ENCODE peak calls at places on chromosomes 4 and X, in four cellular contexts. S, M, Z and X are unnamed samples.

GRCh38 chr4:108219998-108220397 is 51.3 kb upstream of the LEF1 start:
- DNase-seq in S (no peak), M (no peak), Z (no peak), X (no peak)

GRCh38 chr4:111128327-111128726 is 505.4 kb upstream of the PITX2 start:
- DNase-seq in S (no peak), M (no peak), Z (no peak), X (no peak)

GRCh38 chr4:40334591-40335507 is at the start of gene CHRNA9:
- DNase-seq in S (no peak), M (no peak), Z (no peak), X (no peak)

GRCh38 chr4:32025840-32026459 is 1305.8 kb downstream of the PCDH7 start:
- DNase-seq in S (no peak), M (no peak), Z (no peak), X (peak)

GRCh38 chrX:7074135-7074907 is 73.2 kb upstream of the STS start:
- DNase-seq in S (no peak), M (no peak), Z (no peak), X (no peak)

GRCh38 chrX:45479196-45479834 is 278.6 kb upstream of the DIPK2B start:
- DNase-seq in S (no peak), M (no peak), Z (no peak), X (no peak)

GRCh38 chr4:153142700-153143438 is 61.4 kb upstream of the TRIM2 start:
- DNase-seq in S (no peak), M (no peak), Z (no peak), X (peak)

GRCh38 chrX:103215768-103216085 is 819 bp downstream of the BEX4 start:
- DNase-seq in S (no peak), M (peak), Z (no peak), X (no peak)

GRCh38 chr4:176277162-176277904 is 8.3 kb upstream of the ASB5 start:
- DNase-seq in S (no peak), M (peak), Z (peak), X (peak)

GRCh38 chr4:658031-658667 is 15.9 kb downstream of the ATP5ME start:
- DNase-seq in S (no peak), M (no peak), Z (no peak), X (no peak)

GRCh38 chr4:26533685-26534084 is 43.4 kb upstream of the CCKAR start:
- DNase-seq in S (no peak), M (no peak), Z (no peak), X (no peak)

GRCh38 chrX:24100713-24101112 is 46.0 kb downstream of the EIF2S3 start:
- DNase-seq in S (no peak), M (no peak), Z (no peak), X (no peak)

GRCh38 chrX:49063715-49064114 is 4.9 kb downstream of the CCDC120 start:
- DNase-seq in S (no peak), M (no peak), Z (no peak), X (no peak)

GRCh38 chr4:37453361-37454262 is 209.1 kb downstream of the NWD2 start:
- DNase-seq in S (no peak), M (peak), Z (peak), X (peak)

GRCh38 chrX:118807151-118808017 is 16.2 kb upstream of the ZCCHC12 start:
- DNase-seq in S (peak), M (no peak), Z (peak), X (no peak)

GRCh38 chr4:150056569-150056968 is 21.7 kb upstream of the DCLK2 start:
- DNase-seq in S (no peak), M (no peak), Z (no peak), X (no peak)

GRCh38 chr4:15024386-15024785 is 22.1 kb downstream of the CPEB2 start:
- DNase-seq in S (no peak), M (no peak), Z (no peak), X (no peak)

GRCh38 chr4:25092139-25092538 is 61.4 kb upstream of the LGI2 start:
- DNase-seq in S (no peak), M (no peak), Z (no peak), X (no peak)

GRCh38 chr4:14726441-14727405 is 275.6 kb upstream of the CPEB2 start:
- DNase-seq in S (no peak), M (no peak), Z (no peak), X (no peak)

GRCh38 chr4:54099287-54099958 is 540 bp upstream of the GSX2 start:
- DNase-seq in S (no peak), M (no peak), Z (no peak), X (no peak)

GRCh38 chr4:118954246-118954645 is 65.6 kb downstream of the SYNPO2 start:
- DNase-seq in S (no peak), M (no peak), Z (no peak), X (no peak)

GRCh38 chr4:181548873-181549541 is 694.2 kb upstream of the TENM3 start:
- DNase-seq in S (no peak), M (no peak), Z (no peak), X (no peak)

GRCh38 chr4:184019667-184020665 is 114.9 kb downstream of the STOX2 start:
- DNase-seq in S (no peak), M (no peak), Z (no peak), X (no peak)

GRCh38 chr4:40856836-40857362 is 107.1 kb downstream of the NSUN7 start:
- DNase-seq in S (no peak), M (peak), Z (peak), X (peak)

GRCh38 chrX:72048515-72049455 is 82.9 kb downstream of the RTL5 start:
- DNase-seq in S (no peak), M (no peak), Z (no peak), X (peak)

GRCh38 chr4:158410272-158410671 is 111.4 kb upstream of the RXFP1 start:
- DNase-seq in S (no peak), M (no peak), Z (no peak), X (no peak)

GRCh38 chr4:3283916-3284315 is 8.9 kb upstream of the RGS12 start:
- DNase-seq in S (no peak), M (no peak), Z (no peak), X (no peak)
- TF ChIP-seq SPI1 in S (no peak), M (no peak), Z (no peak), X (no peak)

DNA sequence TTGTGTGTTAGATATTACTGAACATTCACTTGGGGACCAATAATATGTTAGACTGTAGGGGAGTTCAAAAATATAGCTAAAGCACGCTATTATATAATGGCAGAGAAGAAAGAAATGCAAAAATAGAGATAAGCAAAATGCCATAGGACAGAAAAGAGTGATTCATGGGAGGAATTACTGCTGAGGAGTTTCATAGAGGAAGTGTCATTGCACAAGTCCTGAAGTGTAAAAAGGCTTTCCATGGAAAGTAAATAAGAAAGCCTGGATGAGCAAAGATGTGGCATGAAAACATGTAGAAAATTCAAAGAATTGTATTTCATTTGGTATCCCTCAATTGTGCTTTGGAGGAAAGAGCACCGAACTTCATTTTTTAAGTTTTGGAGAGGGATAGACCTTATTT is 14.5 kb downstream of the HMGB2 start:
- DNase-seq in S (no peak), M (no peak), Z (no peak), X (no peak)
- TF ChIP-seq SPI1 in S (no peak), M (no peak), Z (no peak), X (peak)

GRCh38 chr4:147927377-147928137 is 195.7 kb downstream of the ARHGAP10 start:
- DNase-seq in S (no peak), M (no peak), Z (no peak), X (no peak)
- TF ChIP-seq SPI1 in S (no peak), M (no peak), Z (no peak), X (no peak)

GRCh38 chr4:13611283-13611842 is 16.2 kb downstream of the BOD1L1 start:
- DNase-seq in S (peak), M (no peak), Z (no peak), X (no peak)
- TF ChIP-seq SPI1 in S (no peak), M (no peak), Z (no peak), X (no peak)

GRCh38 chr4:139629761-139630160 is 35.9 kb upstream of the MGST2 start:
- DNase-seq in S (no peak), M (no peak), Z (no peak), X (no peak)
- TF ChIP-seq SPI1 in S (no peak), M (no peak), Z (no peak), X (no peak)

DNA sequence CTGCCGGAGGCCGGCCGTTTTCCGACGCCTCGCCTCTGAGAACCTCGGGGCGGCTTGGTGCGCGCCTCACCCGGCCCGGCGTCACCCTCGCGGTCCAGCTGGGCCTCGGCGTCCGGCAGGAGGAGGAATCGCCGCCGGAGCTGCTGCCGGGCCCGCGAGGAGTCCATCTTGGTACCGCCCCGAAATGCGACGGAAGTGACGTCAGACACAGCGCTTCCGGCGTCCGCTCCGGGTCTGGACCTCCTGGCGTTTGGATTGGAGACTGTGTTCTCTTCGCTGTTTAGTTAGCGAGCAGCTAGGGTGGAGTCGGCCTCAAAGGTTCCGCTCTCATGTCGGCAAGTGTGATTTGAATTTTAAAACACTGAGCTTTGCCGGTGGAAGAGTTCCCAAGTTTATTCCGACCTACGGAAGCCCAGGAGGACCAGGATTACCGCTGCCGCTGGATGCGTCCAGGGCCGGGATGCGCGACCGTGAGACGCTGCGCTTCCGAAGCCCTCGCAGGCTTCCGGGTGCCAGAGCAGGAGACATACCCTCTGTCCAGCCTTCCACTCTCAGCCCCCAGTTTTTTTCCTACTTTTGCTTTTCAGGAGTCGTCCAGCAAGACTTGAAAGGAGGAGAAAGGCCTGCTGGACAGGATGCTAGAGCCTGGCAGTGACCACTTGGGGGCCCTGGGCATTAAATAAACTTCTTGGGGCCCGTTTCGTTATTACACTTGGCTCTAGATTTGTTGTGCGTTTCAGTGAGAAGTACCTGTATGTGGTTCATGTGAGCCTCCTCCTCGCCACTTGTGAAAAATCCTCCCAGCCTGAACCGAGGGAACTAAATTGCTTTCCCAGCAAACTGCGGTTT is at the start of gene TMEM128:
- DNase-seq in S (peak), M (peak), Z (peak), X (peak)
- TF ChIP-seq SPI1 in S (no peak), M (no peak), Z (no peak), X (no peak)

DNA sequence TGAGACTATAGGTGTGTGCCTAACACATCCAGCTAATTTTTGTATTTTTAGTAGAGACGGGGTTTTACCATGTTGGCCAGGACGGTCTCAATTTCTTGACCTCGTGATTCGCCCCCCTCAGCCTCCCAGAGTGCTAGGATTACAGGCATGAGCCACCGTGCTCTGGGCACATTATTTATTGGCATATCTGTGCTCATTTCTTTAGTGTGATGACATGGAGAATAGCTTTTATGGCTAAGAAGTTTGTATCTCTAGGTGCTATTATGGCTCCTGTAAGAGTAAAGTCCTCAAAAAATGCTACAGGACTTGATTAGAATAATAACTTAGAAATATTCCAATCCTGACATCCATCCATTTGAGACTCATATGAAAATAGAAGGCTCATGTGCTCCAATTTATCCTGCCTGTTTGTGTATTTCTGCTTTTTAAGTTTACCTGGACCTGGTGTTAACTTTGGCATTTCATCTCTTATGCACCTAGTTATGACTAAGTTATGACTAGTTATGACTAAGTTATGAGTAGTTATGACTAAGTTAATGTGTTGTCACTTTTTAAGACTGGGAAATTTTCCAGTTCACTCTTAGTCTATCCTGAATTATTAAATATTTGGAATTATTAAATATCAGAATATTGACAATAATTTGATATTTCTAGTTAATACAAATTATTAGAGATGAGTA is 36.4 kb upstream of the UNC5C start:
- DNase-seq in S (no peak), M (no peak), Z (no peak), X (no peak)
- TF ChIP-seq SPI1 in S (no peak), M (no peak), Z (no peak), X (no peak)

GRCh38 chr4:78862314-78862737 is 76.9 kb downstream of the PAQR3 start:
- DNase-seq in S (peak), M (no peak), Z (no peak), X (no peak)
- TF ChIP-seq SPI1 in S (no peak), M (no peak), Z (no peak), X (no peak)

GRCh38 chr4:83862471-83862870 is 326.6 kb downstream of the GPAT3 start:
- DNase-seq in S (no peak), M (no peak), Z (no peak), X (no peak)

GRCh38 chr4:83865417-83866150 is 329.7 kb downstream of the GPAT3 start:
- DNase-seq in S (no peak), M (no peak), Z (no peak), X (no peak)

GRCh38 chr4:83855044-83855443 is 319.1 kb downstream of the GPAT3 start:
- DNase-seq in S (no peak), M (no peak), Z (no peak), X (no peak)

GRCh38 chr4:83858121-83858520 is 322.2 kb downstream of the GPAT3 start:
- DNase-seq in S (no peak), M (no peak), Z (no peak), X (no peak)

DNA sequence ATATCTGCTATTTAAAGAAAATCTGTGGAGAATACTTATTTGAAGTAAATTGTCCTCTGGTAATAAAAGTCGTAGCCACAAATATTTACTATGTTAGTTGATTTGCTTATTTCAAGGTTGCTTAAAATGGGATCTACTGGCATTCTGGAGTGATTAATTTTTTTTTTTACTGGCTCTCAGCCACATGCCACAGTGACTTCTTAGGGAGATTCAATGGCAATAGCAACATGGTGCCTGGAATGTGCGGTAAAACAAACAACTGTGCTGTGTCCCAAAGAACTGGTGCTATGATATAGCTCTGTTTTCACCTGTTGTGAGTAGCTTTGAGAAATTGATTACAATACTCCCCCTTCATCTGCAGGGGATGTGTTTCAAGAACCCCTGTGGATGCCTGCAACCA is 324.3 kb downstream of the GPAT3 start:
- DNase-seq in S (no peak), M (no peak), Z (no peak), X (no peak)
- TF ChIP-seq SPI1 in S (no peak), M (no peak), Z (no peak), X (no peak)